ENCODE peak calls at places on chromosomes 12 and 14, in nine cellular contexts. One of them, this sample, is unnamed.

GRCh38 chr12:81263072-81263471 is 185.2 kb downstream of the ACSS3 start:
- DNase-seq in lower leg skin: no peak
- DNase-seq in pancreas: no peak
- DNase-seq in suprapubic skin: no peak
- DNase-seq in vagina: no peak
- DNase-seq in cardiac fibroblast: no peak
- DNase-seq in heart right ventricle: no peak
- DNase-seq in psoas muscle: no peak
- DNase-seq in kidney: no peak
- DNase-seq in this sample: no peak

GRCh38 chr12:131529196-131530040 is 181.5 kb upstream of the SFSWAP start:
- DNase-seq in pancreas: no peak
- DNase-seq in vagina: no peak
- DNase-seq in cardiac fibroblast: no peak
- DNase-seq in heart right ventricle: no peak
- DNase-seq in lower leg skin: no peak
- DNase-seq in psoas muscle: no peak
- DNase-seq in kidney: no peak
- DNase-seq in suprapubic skin: no peak
- DNase-seq in this sample: no peak

GRCh38 chr12:122183588-122183940 is 641 bp downstream of the LRRC43 start:
- DNase-seq in heart right ventricle: no peak
- DNase-seq in kidney: no peak
- DNase-seq in vagina: no peak
- DNase-seq in cardiac fibroblast: no peak
- DNase-seq in lower leg skin: no peak
- DNase-seq in psoas muscle: no peak
- DNase-seq in suprapubic skin: no peak
- DNase-seq in pancreas: no peak
- DNase-seq in this sample: no peak

GRCh38 chr12:79991586-79991985 is 56.7 kb upstream of the PPP1R12A start:
- DNase-seq in lower leg skin: no peak
- DNase-seq in kidney: no peak
- DNase-seq in pancreas: no peak
- DNase-seq in vagina: no peak
- DNase-seq in cardiac fibroblast: no peak
- DNase-seq in psoas muscle: no peak
- DNase-seq in heart right ventricle: no peak
- DNase-seq in suprapubic skin: no peak
- DNase-seq in this sample: no peak

GRCh38 chr12:107684990-107685359 is 624 bp upstream of the PWP1 start:
- DNase-seq in cardiac fibroblast: peak; percentile 35
- DNase-seq in heart right ventricle: no peak
- DNase-seq in vagina: no peak
- DNase-seq in pancreas: no peak
- DNase-seq in lower leg skin: no peak
- DNase-seq in psoas muscle: no peak
- DNase-seq in kidney: no peak
- DNase-seq in suprapubic skin: no peak
- DNase-seq in this sample: no peak

GRCh38 chr12:99387661-99388060 is 259.9 kb upstream of the GARIN6 start:
- DNase-seq in suprapubic skin: no peak
- DNase-seq in kidney: no peak
- DNase-seq in pancreas: no peak
- DNase-seq in psoas muscle: no peak
- DNase-seq in vagina: no peak
- DNase-seq in cardiac fibroblast: no peak
- DNase-seq in heart right ventricle: no peak
- DNase-seq in lower leg skin: no peak
- DNase-seq in this sample: no peak

GRCh38 chr12:69935651-69936100 is 110.6 kb downstream of the MYRFL start:
- DNase-seq in heart right ventricle: no peak
- DNase-seq in psoas muscle: no peak
- DNase-seq in cardiac fibroblast: no peak
- DNase-seq in lower leg skin: peak; percentile 21
- DNase-seq in kidney: no peak
- DNase-seq in vagina: no peak
- DNase-seq in pancreas: no peak
- DNase-seq in suprapubic skin: no peak
- DNase-seq in this sample: no peak

GRCh38 chr14:61460853-61461611 is 139.7 kb downstream of the PRKCH start:
- DNase-seq in vagina: no peak
- DNase-seq in suprapubic skin: no peak
- DNase-seq in heart right ventricle: no peak
- DNase-seq in psoas muscle: no peak
- DNase-seq in pancreas: no peak
- DNase-seq in cardiac fibroblast: peak; percentile 52
- DNase-seq in kidney: no peak
- DNase-seq in lower leg skin: peak; percentile 16
- DNase-seq in this sample: no peak

GRCh38 chr12:53624956-53625355 is 1.2 kb downstream of the ATF7 start:
- DNase-seq in suprapubic skin: no peak
- DNase-seq in pancreas: no peak
- DNase-seq in lower leg skin: no peak
- DNase-seq in kidney: no peak
- DNase-seq in psoas muscle: no peak
- DNase-seq in vagina: no peak
- DNase-seq in heart right ventricle: no peak
- DNase-seq in cardiac fibroblast: peak; percentile 14
- DNase-seq in this sample: no peak

GRCh38 chr12:64745259-64745807 is 13.9 kb downstream of the GNS start:
- DNase-seq in suprapubic skin: no peak
- DNase-seq in lower leg skin: no peak
- DNase-seq in kidney: no peak
- DNase-seq in heart right ventricle: no peak
- DNase-seq in pancreas: no peak
- DNase-seq in cardiac fibroblast: no peak
- DNase-seq in vagina: no peak
- DNase-seq in psoas muscle: no peak
- DNase-seq in this sample: no peak

GRCh38 chr12:47811581-47812484 is 7.9 kb downstream of the HDAC7 start:
- DNase-seq in kidney: no peak
- DNase-seq in suprapubic skin: no peak
- DNase-seq in cardiac fibroblast: peak; percentile 92
- DNase-seq in heart right ventricle: peak; percentile 66
- DNase-seq in psoas muscle: peak; percentile 83
- DNase-seq in vagina: no peak
- DNase-seq in lower leg skin: peak; percentile 78
- DNase-seq in pancreas: no peak
- DNase-seq in this sample: no peak

GRCh38 chr14:99436247-99437180 is 44.1 kb downstream of the SETD3 start:
- DNase-seq in lower leg skin: no peak
- DNase-seq in psoas muscle: no peak
- DNase-seq in vagina: peak; percentile 9
- DNase-seq in kidney: no peak
- DNase-seq in heart right ventricle: no peak
- DNase-seq in suprapubic skin: no peak
- DNase-seq in pancreas: no peak
- DNase-seq in cardiac fibroblast: no peak
- DNase-seq in this sample: no peak

GRCh38 chr12:23140710-23141109 is 515.7 kb downstream of the ETNK1 start:
- DNase-seq in lower leg skin: no peak
- DNase-seq in heart right ventricle: no peak
- DNase-seq in vagina: no peak
- DNase-seq in cardiac fibroblast: no peak
- DNase-seq in suprapubic skin: no peak
- DNase-seq in kidney: no peak
- DNase-seq in psoas muscle: no peak
- DNase-seq in pancreas: no peak
- DNase-seq in this sample: peak; percentile 91

GRCh38 chr14:24172871-24173281 is 996 bp downstream of the REC8 start:
- DNase-seq in suprapubic skin: no peak
- DNase-seq in psoas muscle: peak; percentile 47
- DNase-seq in heart right ventricle: no peak
- DNase-seq in cardiac fibroblast: no peak
- DNase-seq in pancreas: no peak
- DNase-seq in vagina: no peak
- DNase-seq in lower leg skin: no peak
- DNase-seq in kidney: peak; percentile 67
- DNase-seq in this sample: no peak

GRCh38 chr12:7110661-7111060 is 1.6 kb upstream of the C1RL start:
- DNase-seq in cardiac fibroblast: no peak
- DNase-seq in pancreas: no peak
- DNase-seq in kidney: peak; percentile 46
- DNase-seq in heart right ventricle: no peak
- DNase-seq in lower leg skin: no peak
- DNase-seq in vagina: no peak
- DNase-seq in psoas muscle: no peak
- DNase-seq in suprapubic skin: peak; percentile 45
- DNase-seq in this sample: no peak

GRCh38 chr14:54462048-54462447 is 20.9 kb upstream of the CNIH1 start:
- DNase-seq in pancreas: no peak
- DNase-seq in lower leg skin: no peak
- DNase-seq in kidney: no peak
- DNase-seq in heart right ventricle: no peak
- DNase-seq in vagina: no peak
- DNase-seq in psoas muscle: no peak
- DNase-seq in suprapubic skin: no peak
- DNase-seq in cardiac fibroblast: no peak
- DNase-seq in this sample: no peak

GRCh38 chr14:29937116-29937515 is 9.5 kb upstream of the PRKD1 start:
- DNase-seq in psoas muscle: no peak
- DNase-seq in lower leg skin: no peak
- DNase-seq in cardiac fibroblast: no peak
- DNase-seq in suprapubic skin: no peak
- DNase-seq in heart right ventricle: no peak
- DNase-seq in pancreas: no peak
- DNase-seq in kidney: no peak
- DNase-seq in vagina: no peak
- DNase-seq in this sample: no peak

GRCh38 chr12:124917841-124918621 is 3.6 kb upstream of the UBC start:
- DNase-seq in cardiac fibroblast: no peak
- DNase-seq in kidney: no peak
- DNase-seq in lower leg skin: no peak
- DNase-seq in psoas muscle: no peak
- DNase-seq in heart right ventricle: no peak
- DNase-seq in suprapubic skin: no peak
- DNase-seq in vagina: no peak
- DNase-seq in pancreas: no peak
- DNase-seq in this sample: no peak

GRCh38 chr14:20836668-20837338 is 34.2 kb upstream of the RNASE1 start:
- DNase-seq in vagina: no peak
- DNase-seq in kidney: no peak
- DNase-seq in pancreas: no peak
- DNase-seq in heart right ventricle: no peak
- DNase-seq in cardiac fibroblast: peak; percentile 50
- DNase-seq in psoas muscle: no peak
- DNase-seq in suprapubic skin: no peak
- DNase-seq in lower leg skin: no peak
- DNase-seq in this sample: no peak
- TF ChIP-seq CTCF in vagina: no peak
- TF ChIP-seq CTCF in kidney: peak; percentile 36
- TF ChIP-seq CTCF in pancreas: peak; percentile 39
- TF ChIP-seq CTCF in heart right ventricle: peak; percentile 41
- TF ChIP-seq CTCF in cardiac fibroblast: peak; percentile 32
- TF ChIP-seq CTCF in psoas muscle: peak; percentile 14
- TF ChIP-seq CTCF in suprapubic skin: peak; percentile 15
- TF ChIP-seq CTCF in lower leg skin: no peak
- TF ChIP-seq CTCF in this sample: peak; percentile 43

DNA sequence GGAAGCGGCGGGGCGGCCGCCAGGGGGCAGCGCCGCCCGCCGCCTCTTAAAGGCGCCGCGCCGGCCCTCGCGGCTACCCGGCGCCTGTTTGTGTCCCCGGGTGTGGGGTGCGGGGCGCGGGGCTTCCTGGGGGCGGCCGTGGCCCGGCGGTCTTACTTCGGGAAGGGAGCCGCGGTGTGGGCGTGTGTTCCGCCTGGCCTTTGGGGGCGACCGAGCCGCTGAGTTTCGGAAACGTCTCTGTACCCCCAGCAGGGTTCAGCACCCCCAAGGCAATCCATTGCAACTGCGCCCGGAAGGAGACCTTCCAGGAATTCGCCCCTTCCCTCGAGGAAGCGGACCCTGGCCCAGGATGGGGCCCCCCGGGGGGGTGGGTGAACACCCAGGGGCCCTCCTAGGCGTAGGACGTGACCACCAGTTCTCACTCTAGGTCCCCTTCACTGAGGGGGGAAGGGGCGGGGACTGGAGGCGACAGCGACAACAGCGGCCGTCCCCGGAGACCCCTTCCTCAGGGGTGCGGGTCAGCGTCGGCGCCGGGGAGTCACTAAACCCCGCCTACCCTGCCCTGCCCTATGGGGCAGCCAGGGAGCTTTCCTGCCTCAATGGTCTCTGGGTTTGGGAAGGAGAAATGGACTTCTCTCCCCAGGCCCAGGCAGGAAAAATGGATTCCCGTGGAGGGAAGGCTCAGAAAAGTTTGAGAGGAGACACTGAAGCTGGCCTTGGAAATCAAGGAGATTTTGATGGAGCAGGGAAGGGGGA is at the start of gene ITPK1:
- DNase-seq in cardiac fibroblast: peak; percentile 66
- DNase-seq in suprapubic skin: no peak
- DNase-seq in pancreas: peak; percentile 85
- DNase-seq in psoas muscle: peak; percentile 75
- DNase-seq in heart right ventricle: peak; percentile 64
- DNase-seq in lower leg skin: no peak
- DNase-seq in kidney: peak; percentile 90
- DNase-seq in vagina: no peak
- DNase-seq in this sample: no peak
- H3K4me3 ChIP-seq in cardiac fibroblast: peak within 1 kb of the TSS; percentile 67
- H3K4me3 ChIP-seq in suprapubic skin: peak within 1 kb of the TSS; percentile 85
- H3K4me3 ChIP-seq in pancreas: peak within 1 kb of the TSS; percentile 83
- H3K4me3 ChIP-seq in psoas muscle: peak within 1 kb of the TSS; percentile 93
- H3K4me3 ChIP-seq in heart right ventricle: peak within 1 kb of the TSS; percentile 84
- H3K4me3 ChIP-seq in lower leg skin: peak within 1 kb of the TSS; percentile 59
- H3K4me3 ChIP-seq in kidney: peak within 1 kb of the TSS; percentile 84
- H3K4me3 ChIP-seq in vagina: peak within 1 kb of the TSS; percentile 88
- H3K4me3 ChIP-seq in this sample: peak within 1 kb of the TSS; percentile 67

DNA sequence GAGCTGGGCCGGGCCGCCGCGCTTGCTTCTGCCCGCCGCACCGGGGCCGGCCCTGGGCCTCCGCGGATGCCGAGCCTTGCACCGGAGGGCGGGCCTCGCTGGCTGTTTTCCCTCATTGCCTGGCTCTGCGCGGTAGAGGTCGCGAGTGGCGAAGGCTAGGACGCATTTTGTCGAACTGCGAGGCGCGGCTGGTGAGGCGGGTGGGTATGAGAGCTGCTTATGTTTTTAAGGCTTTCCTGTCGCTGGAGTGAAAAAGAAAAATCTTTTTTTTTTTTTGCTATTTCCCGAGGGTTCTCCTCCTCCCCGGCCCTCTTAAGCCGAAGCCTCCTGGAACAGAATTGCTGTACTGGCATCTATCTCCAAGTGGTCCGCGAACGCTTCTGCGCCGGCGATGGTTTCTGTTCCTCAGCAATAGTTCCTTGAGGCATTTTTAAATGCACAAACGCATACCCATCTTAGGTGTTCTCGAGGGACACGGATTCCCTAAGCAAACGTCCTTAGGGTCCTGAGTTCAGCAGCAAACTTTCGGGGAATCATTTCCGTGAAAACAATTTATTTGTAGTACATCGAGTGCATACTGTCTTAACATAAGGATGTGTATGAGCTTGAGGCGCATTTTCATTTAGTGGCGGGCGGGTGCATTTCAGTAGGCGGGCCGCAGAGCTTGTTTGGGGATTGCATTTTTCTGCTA is 631 bp downstream of the RESF1 start:
- DNase-seq in kidney: peak; percentile 90
- DNase-seq in psoas muscle: peak; percentile 81
- DNase-seq in lower leg skin: peak; percentile 37
- DNase-seq in cardiac fibroblast: peak; percentile 64
- DNase-seq in heart right ventricle: peak; percentile 70
- DNase-seq in pancreas: peak; percentile 86
- DNase-seq in vagina: no peak
- DNase-seq in suprapubic skin: peak; percentile 84
- DNase-seq in this sample: peak; percentile 22
- TF ChIP-seq CTCF in kidney: no peak
- TF ChIP-seq CTCF in psoas muscle: no peak
- TF ChIP-seq CTCF in lower leg skin: no peak
- TF ChIP-seq CTCF in cardiac fibroblast: peak; percentile 6
- TF ChIP-seq CTCF in heart right ventricle: peak; percentile 29
- TF ChIP-seq CTCF in pancreas: no peak
- TF ChIP-seq CTCF in vagina: no peak
- TF ChIP-seq CTCF in suprapubic skin: no peak
- TF ChIP-seq CTCF in this sample: peak; percentile 18

GRCh38 chr12:104695453-104696148 is 238.9 kb downstream of the CHST11 start:
- DNase-seq in psoas muscle: no peak
- DNase-seq in suprapubic skin: no peak
- DNase-seq in vagina: no peak
- DNase-seq in lower leg skin: no peak
- DNase-seq in kidney: no peak
- DNase-seq in heart right ventricle: no peak
- DNase-seq in pancreas: no peak
- DNase-seq in cardiac fibroblast: peak; percentile 92
- DNase-seq in this sample: peak; percentile 94
- H3K4me3 ChIP-seq in psoas muscle: no peak overlapping the region
- H3K4me3 ChIP-seq in suprapubic skin: no peak overlapping the region
- H3K4me3 ChIP-seq in vagina: no peak overlapping the region
- H3K4me3 ChIP-seq in lower leg skin: no peak overlapping the region
- H3K4me3 ChIP-seq in kidney: no peak overlapping the region
- H3K4me3 ChIP-seq in heart right ventricle: no peak overlapping the region
- H3K4me3 ChIP-seq in pancreas: no peak overlapping the region
- H3K4me3 ChIP-seq in cardiac fibroblast: peak overlapping the region; percentile 2
- H3K4me3 ChIP-seq in this sample: no peak overlapping the region